ENCODE peak calls at places on chromosome 10, in seven cellular contexts. D is lower lobe of right lung, J is neuronal stem cell, M is A549, E is left ventricle myocardium inferior, T is IMR-90, K is neural progenitor cell. G is an unnamed sample.

GRCh38 chr10:84373000-84373399 is 44.6 kb downstream of the CCSER2 start:
- DNase-seq in D (no peak), J (no peak), M (no peak), E (no peak), T (no peak), K (no peak), G (no peak)

GRCh38 chr10:51896849-51897248 is 197.5 kb upstream of the CSTF2T start:
- DNase-seq in D (no peak), J (no peak), M (no peak), E (no peak), T (peak), K (no peak), G (no peak)

GRCh38 chr10:128567561-128567960 is 441.3 kb upstream of the MKI67 start:
- DNase-seq in D (no peak), J (no peak), M (no peak), E (no peak), T (no peak), K (no peak), G (no peak)

GRCh38 chr10:97081621-97082235 is 104.0 kb downstream of the SLIT1 start:
- DNase-seq in D (no peak), J (peak), M (peak), E (peak), T (peak), K (peak), G (no peak)

GRCh38 chr10:79490400-79491081 is 21.8 kb upstream of the EIF5AL1 start:
- DNase-seq in D (no peak), J (no peak), M (no peak), E (peak), T (peak), K (no peak), G (no peak)

GRCh38 chr10:114402871-114403544 is 1.3 kb downstream of the AFAP1L2 start:
- DNase-seq in D (no peak), J (no peak), M (no peak), E (no peak), T (no peak), K (peak), G (no peak)

GRCh38 chr10:117425908-117426566 is 50.8 kb upstream of the PDZD8 start:
- DNase-seq in D (no peak), J (no peak), M (no peak), E (no peak), T (no peak), K (no peak), G (no peak)

GRCh38 chr10:32446701-32447406 is 914 bp downstream of the CCDC7 start:
- DNase-seq in D (no peak), J (no peak), M (peak), E (no peak), T (peak), K (no peak), G (no peak)

GRCh38 chr10:34889004-34889869 is 74.1 kb upstream of the PARD3 start:
- DNase-seq in D (no peak), J (no peak), M (no peak), E (no peak), T (no peak), K (no peak), G (no peak)

GRCh38 chr10:119103687-119104652 is at the start of gene DENND10:
- DNase-seq in D (peak), J (peak), M (peak), E (peak), T (peak), K (peak), G (peak)

GRCh38 chr10:95121904-95122303 is 52.6 kb upstream of the CYP2C8 start:
- DNase-seq in D (no peak), J (no peak), M (no peak), E (no peak), T (no peak), K (no peak), G (no peak)

GRCh38 chr10:97336942-97337719 is 2.6 kb upstream of the FRAT2 start:
- DNase-seq in D (no peak), J (peak), M (no peak), E (no peak), T (no peak), K (peak), G (peak)

GRCh38 chr10:122021421-122021820 is 32.5 kb downstream of the TACC2 start:
- DNase-seq in D (no peak), J (no peak), M (no peak), E (no peak), T (peak), K (no peak), G (no peak)

GRCh38 chr10:86715836-86716235 is 40.6 kb upstream of the BMPR1A start:
- DNase-seq in D (no peak), J (no peak), M (no peak), E (no peak), T (no peak), K (no peak), G (no peak)

GRCh38 chr10:106711313-106711906 is 453.1 kb downstream of the SORCS1 start:
- DNase-seq in D (peak), J (peak), M (peak), E (peak), T (no peak), K (peak), G (no peak)

GRCh38 chr10:60848126-60848525 is 69.8 kb downstream of the CDK1 start:
- DNase-seq in D (no peak), J (no peak), M (no peak), E (no peak), T (peak), K (no peak), G (no peak)

GRCh38 chr10:32253300-32253699 is 93.7 kb downstream of the EPC1 start:
- DNase-seq in D (no peak), J (no peak), M (no peak), E (no peak), T (no peak), K (no peak), G (no peak)

DNA sequence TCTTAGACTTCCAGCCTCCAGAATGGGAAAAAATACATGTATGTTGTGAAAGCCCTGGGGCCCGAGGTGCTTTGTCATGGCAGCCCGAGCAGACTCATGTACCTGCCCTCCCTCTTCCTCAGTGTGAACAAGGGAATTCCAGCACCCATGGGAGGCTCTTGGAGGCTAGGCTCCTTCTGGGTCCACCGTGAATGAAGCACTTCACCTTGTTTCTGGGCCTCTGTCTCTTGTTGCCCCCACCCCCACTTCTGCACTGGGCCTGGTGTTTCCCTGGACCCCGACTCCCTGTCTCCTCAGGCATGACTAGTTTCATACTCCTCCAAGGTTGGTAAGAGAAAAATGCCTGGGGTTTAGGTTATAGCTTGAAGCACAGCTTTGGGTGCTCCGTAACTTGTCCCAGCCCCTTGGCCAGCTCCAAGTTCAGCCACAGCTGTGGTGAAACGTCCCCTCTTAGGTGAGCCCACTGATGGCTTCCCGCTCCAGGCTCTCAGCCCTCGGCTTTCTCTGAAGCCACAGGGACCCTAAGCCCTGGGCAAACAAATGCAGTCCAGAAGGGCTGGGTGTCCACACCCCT is 30.2 kb upstream of the ARHGAP22 start:
- DNase-seq in D (no peak), J (no peak), M (no peak), E (no peak), T (no peak), K (no peak), G (no peak)
- H3K27ac ChIP-seq in D (peak), J (no peak), M (no peak), E (peak), T (no peak), K (no peak), G (no peak)

GRCh38 chr10:26435852-26436251 is 2.3 kb upstream of the APBB1IP start:
- DNase-seq in D (no peak), J (no peak), M (no peak), E (no peak), T (no peak), K (no peak), G (no peak)

GRCh38 chr10:26436848-26437247 is 1.3 kb upstream of the APBB1IP start:
- DNase-seq in D (no peak), J (no peak), M (no peak), E (no peak), T (no peak), K (no peak), G (no peak)

GRCh38 chr10:26439436-26440090 is 1.4 kb downstream of the APBB1IP start:
- DNase-seq in D (no peak), J (no peak), M (no peak), E (no peak), T (no peak), K (no peak), G (no peak)

GRCh38 chr10:26438534-26439269 is 561 bp downstream of the APBB1IP start:
- DNase-seq in D (peak), J (no peak), M (no peak), E (peak), T (no peak), K (peak), G (no peak)

GRCh38 chr10:26437637-26438461 is at the start of gene APBB1IP:
- DNase-seq in D (peak), J (no peak), M (no peak), E (peak), T (no peak), K (peak), G (peak)
- H3K27ac ChIP-seq in D (peak), J (no peak), M (peak), E (peak), T (no peak), K (no peak), G (no peak)

GRCh38 chr10:68537796-68538195 is 10.5 kb upstream of the SLC25A16 start:
- DNase-seq in D (no peak), J (no peak), M (no peak), E (no peak), T (no peak), K (no peak), G (no peak)

GRCh38 chr10:68536973-68537372 is 9.7 kb upstream of the SLC25A16 start:
- DNase-seq in D (no peak), J (no peak), M (no peak), E (no peak), T (no peak), K (no peak), G (no peak)

GRCh38 chr10:68543004-68543918 is 15.9 kb upstream of the SLC25A16 start:
- DNase-seq in D (no peak), J (no peak), M (peak), E (no peak), T (peak), K (no peak), G (no peak)

GRCh38 chr10:68542046-68542445 is 14.7 kb upstream of the SLC25A16 start:
- DNase-seq in D (no peak), J (no peak), M (no peak), E (no peak), T (peak), K (no peak), G (no peak)
- H3K27ac ChIP-seq in D (no peak), J (no peak), M (peak), E (peak), T (no peak), K (no peak), G (no peak)

DNA sequence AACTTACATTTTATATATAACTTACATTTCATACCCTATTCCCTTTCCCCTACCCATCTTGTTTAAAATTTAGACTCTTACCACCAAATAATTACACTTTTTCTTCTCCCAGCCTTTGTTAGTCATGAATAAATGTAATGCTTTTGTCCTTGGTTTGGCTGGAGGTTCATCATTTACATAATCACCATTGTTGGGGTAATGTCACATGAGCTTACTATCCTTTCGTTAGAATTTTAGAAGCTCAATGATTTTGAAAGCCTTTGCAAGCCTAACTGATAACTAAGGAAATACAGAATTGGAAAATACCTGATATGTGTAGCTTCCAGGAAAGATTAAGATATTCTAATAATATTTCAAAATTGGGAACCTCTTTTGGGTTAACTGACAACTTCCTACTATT is 171.7 kb downstream of the PLXDC2 start:
- DNase-seq in D (no peak), J (no peak), M (no peak), E (no peak), T (no peak), K (peak), G (no peak)
- H3K27ac ChIP-seq in D (no peak), J (no peak), M (no peak), E (no peak), T (no peak), K (no peak), G (peak)

GRCh38 chr10:24722676-24723385 is 856 bp downstream of the ARHGAP21 start:
- DNase-seq in D (peak), J (peak), M (peak), E (peak), T (peak), K (peak), G (peak)
- H3K27ac ChIP-seq in D (peak), J (peak), M (peak), E (peak), T (peak), K (peak), G (peak)

DNA sequence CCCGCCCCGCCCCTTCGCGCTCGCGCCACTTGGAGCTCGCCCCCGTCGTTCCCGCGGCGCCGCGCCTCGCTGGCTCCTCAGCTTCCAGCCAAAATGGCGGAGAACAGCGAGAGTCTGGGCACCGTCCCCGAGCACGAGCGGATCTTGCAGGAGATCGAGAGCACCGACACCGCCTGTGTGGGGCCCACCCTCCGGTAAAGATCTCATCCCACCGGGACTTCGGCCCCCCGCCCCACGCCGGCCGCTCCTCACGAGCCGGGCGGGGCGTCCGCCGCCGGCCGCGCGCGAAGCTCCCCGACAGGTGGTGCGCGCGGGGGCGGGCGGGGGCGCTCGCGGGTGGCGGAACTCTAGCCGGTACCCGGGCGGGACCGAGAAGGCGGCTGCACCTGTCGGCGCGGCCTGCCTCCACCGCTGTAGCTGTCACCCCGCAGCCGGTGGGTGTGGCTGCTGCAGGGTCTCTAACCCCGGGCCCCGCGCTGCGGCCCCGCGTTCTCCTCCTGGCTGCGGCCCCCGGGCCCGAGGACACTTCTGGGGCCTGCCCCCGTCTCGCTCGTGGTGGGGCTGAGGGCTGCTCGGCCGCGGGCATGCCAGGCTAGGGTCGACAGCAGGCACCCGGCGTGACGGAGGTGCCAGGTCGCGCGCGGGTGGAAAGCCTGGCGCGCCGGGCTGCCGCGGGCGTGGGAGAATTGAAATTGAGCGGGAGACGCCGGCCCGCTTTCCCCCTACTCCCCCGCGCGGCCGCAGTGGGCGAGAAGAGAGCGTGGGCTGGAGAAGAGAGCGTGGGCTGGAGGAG is at the start of gene EXOC6:
- DNase-seq in D (peak), J (peak), M (peak), E (peak), T (peak), K (peak), G (peak)
- H3K27ac ChIP-seq in D (peak), J (no peak), M (peak), E (peak), T (peak), K (no peak), G (peak)